ENCODE peak calls at places on chromosomes 1 and 21, in ten cellular contexts. X is bronchial epithelial cell, M is hepatocyte, E is adrenal gland, K is brain microvascular endothelial cell, Z is fibroblast of villous mesenchyme, L is AG04449, S is cardiac muscle cell, T is PC-3, F is fibroblast of pulmonary artery. P is an unnamed sample.

GRCh38 chr1:90452491-90452890 is 264.6 kb downstream of the BARHL2 start:
- DNase-seq in X (no peak), M (no peak), E (no peak), K (no peak), Z (no peak), L (no peak), S (no peak), T (no peak), F (no peak), P (no peak)

GRCh38 chr1:181100015-181100905 is 11.8 kb downstream of the IER5 start:
- DNase-seq in X (peak), M (no peak), E (no peak), K (no peak), Z (no peak), L (no peak), S (no peak), T (peak), F (no peak), P (no peak)

GRCh38 chr1:91633438-91633837 is 132.8 kb downstream of the CDC7 start:
- DNase-seq in X (no peak), M (no peak), E (no peak), K (no peak), Z (no peak), L (no peak), S (no peak), T (no peak), F (no peak), P (no peak)

GRCh38 chr1:3651939-3652537 is at the start of gene TP73:
- DNase-seq in X (no peak), M (peak), E (no peak), K (no peak), Z (no peak), L (no peak), S (peak), T (peak), F (no peak), P (no peak)

GRCh38 chr1:90443340-90443739 is 273.8 kb downstream of the BARHL2 start:
- DNase-seq in X (no peak), M (no peak), E (no peak), K (no peak), Z (no peak), L (no peak), S (no peak), T (peak), F (no peak), P (peak)

GRCh38 chr21:42474043-42474831 is 21.8 kb downstream of the RSPH1 start:
- DNase-seq in X (peak), M (peak), E (peak), K (no peak), Z (no peak), L (no peak), S (peak), T (peak), F (peak), P (peak)

GRCh38 chr1:2543543-2544092 is 12.6 kb upstream of the TNFRSF14 start:
- DNase-seq in X (no peak), M (peak), E (no peak), K (no peak), Z (peak), L (no peak), S (no peak), T (no peak), F (no peak), P (no peak)

GRCh38 chr1:164630626-164631396 is 71.8 kb downstream of the PBX1 start:
- DNase-seq in X (peak), M (no peak), E (no peak), K (no peak), Z (peak), L (no peak), S (no peak), T (no peak), F (no peak), P (peak)

GRCh38 chr1:225500589-225501192 is 72.9 kb upstream of the LBR start:
- DNase-seq in X (no peak), M (no peak), E (no peak), K (no peak), Z (no peak), L (no peak), S (no peak), T (no peak), F (no peak), P (no peak)

GRCh38 chr1:178999061-178999460 is 26.6 kb upstream of the FAM20B start:
- DNase-seq in X (no peak), M (no peak), E (no peak), K (no peak), Z (no peak), L (no peak), S (no peak), T (no peak), F (no peak), P (no peak)

GRCh38 chr1:19157653-19158052 is 52.4 kb downstream of the UBR4 start:
- DNase-seq in X (no peak), M (no peak), E (no peak), K (no peak), Z (no peak), L (no peak), S (no peak), T (no peak), F (no peak), P (no peak)

GRCh38 chr1:65762081-65762862 is 30.4 kb upstream of the PDE4B start:
- DNase-seq in X (no peak), M (peak), E (no peak), K (no peak), Z (peak), L (peak), S (no peak), T (peak), F (no peak), P (no peak)

GRCh38 chr1:101410048-101410878 is 173.4 kb downstream of the S1PR1 start:
- DNase-seq in X (no peak), M (no peak), E (no peak), K (peak), Z (no peak), L (no peak), S (peak), T (no peak), F (peak), P (no peak)

GRCh38 chr1:54456921-54457529 is 50.8 kb upstream of the SSBP3 start:
- DNase-seq in X (no peak), M (no peak), E (no peak), K (no peak), Z (no peak), L (no peak), S (no peak), T (no peak), F (no peak), P (no peak)

GRCh38 chr1:151058682-151059341 is 610 bp downstream of the CDC42SE1 start:
- DNase-seq in X (peak), M (peak), E (no peak), K (no peak), Z (peak), L (no peak), S (peak), T (peak), F (peak), P (peak)

GRCh38 chr21:34687065-34687464 is 18.3 kb downstream of the CLIC6 start:
- DNase-seq in X (no peak), M (peak), E (no peak), K (no peak), Z (no peak), L (no peak), S (peak), T (no peak), F (no peak), P (no peak)

GRCh38 chr1:187091666-187092065 is 262.9 kb downstream of the PLA2G4A start:
- DNase-seq in X (peak), M (no peak), E (no peak), K (peak), Z (no peak), L (no peak), S (no peak), T (peak), F (no peak), P (peak)

GRCh38 chr1:181086926-181087325 is 1.6 kb upstream of the IER5 start:
- DNase-seq in X (peak), M (no peak), E (no peak), K (no peak), Z (peak), L (no peak), S (peak), T (peak), F (peak), P (peak)

GRCh38 chr1:19710825-19711611 is 46.3 kb downstream of the HTR6 start:
- DNase-seq in X (no peak), M (no peak), E (no peak), K (no peak), Z (no peak), L (no peak), S (peak), T (no peak), F (peak), P (no peak)

GRCh38 chr1:189434461-189434860 is 1043.2 kb downstream of the BRINP3 start:
- DNase-seq in X (peak), M (peak), E (no peak), K (no peak), Z (no peak), L (no peak), S (no peak), T (peak), F (no peak), P (no peak)

GRCh38 chr1:153544453-153545066 is 1.0 kb downstream of the S100A4 start:
- DNase-seq in X (no peak), M (no peak), E (no peak), K (no peak), Z (no peak), L (no peak), S (no peak), T (no peak), F (no peak), P (no peak)

GRCh38 chr1:3399732-3400131 is 54.7 kb upstream of the ARHGEF16 start:
- DNase-seq in X (no peak), M (no peak), E (no peak), K (no peak), Z (no peak), L (no peak), S (no peak), T (no peak), F (no peak), P (no peak)

GRCh38 chr1:203178083-203178482 is 2.5 kb upstream of the MYBPH start:
- DNase-seq in X (no peak), M (no peak), E (no peak), K (peak), Z (peak), L (no peak), S (no peak), T (peak), F (no peak), P (no peak)

GRCh38 chr1:59814180-59814900 is 409 bp upstream of the HOOK1 start:
- DNase-seq in X (peak), M (peak), E (peak), K (no peak), Z (no peak), L (no peak), S (peak), T (peak), F (no peak), P (peak)

GRCh38 chr1:163085041-163085903 is 16.1 kb downstream of the RGS4 start:
- DNase-seq in X (peak), M (no peak), E (no peak), K (no peak), Z (peak), L (no peak), S (no peak), T (peak), F (no peak), P (no peak)

GRCh38 chr1:243851129-243851756 is 1.2 kb upstream of the AKT3 start:
- DNase-seq in X (peak), M (no peak), E (no peak), K (no peak), Z (no peak), L (no peak), S (no peak), T (no peak), F (no peak), P (no peak)

GRCh38 chr21:38170283-38170682 is 86.5 kb upstream of the KCNJ15 start:
- DNase-seq in X (peak), M (peak), E (no peak), K (peak), Z (peak), L (no peak), S (peak), T (peak), F (peak), P (peak)

GRCh38 chr21:38167345-38167744 is 89.4 kb upstream of the KCNJ15 start:
- DNase-seq in X (no peak), M (no peak), E (no peak), K (no peak), Z (no peak), L (no peak), S (no peak), T (no peak), F (no peak), P (no peak)

GRCh38 chr21:38171723-38172344 is 85.0 kb upstream of the KCNJ15 start:
- DNase-seq in X (peak), M (peak), E (no peak), K (peak), Z (peak), L (no peak), S (peak), T (peak), F (peak), P (peak)

GRCh38 chr21:38175321-38175720 is 81.5 kb upstream of the KCNJ15 start:
- DNase-seq in X (peak), M (no peak), E (no peak), K (no peak), Z (peak), L (no peak), S (no peak), T (no peak), F (peak), P (no peak)

GRCh38 chr21:38170705-38171682 is 85.8 kb upstream of the KCNJ15 start:
- DNase-seq in X (peak), M (no peak), E (no peak), K (no peak), Z (peak), L (no peak), S (no peak), T (peak), F (peak), P (peak)
- TF ChIP-seq CTCF in X (peak), M (peak), E (no peak), K (peak), Z (peak), L (no peak), S (peak), T (no peak), F (peak), P (peak)

GRCh38 chr21:30468912-30469812 is 11.0 kb downstream of the KRTAP19-1 start:
- DNase-seq in X (no peak), M (no peak), E (no peak), K (no peak), Z (no peak), L (no peak), S (no peak), T (no peak), F (no peak), P (no peak)

GRCh38 chr21:30463713-30464112 is 16.5 kb downstream of the KRTAP19-1 start:
- DNase-seq in X (peak), M (peak), E (no peak), K (no peak), Z (no peak), L (no peak), S (no peak), T (peak), F (no peak), P (peak)
- TF ChIP-seq CTCF in X (peak), M (peak), E (peak), K (peak), Z (no peak), L (no peak), S (no peak), T (peak), F (peak), P (peak)

DNA sequence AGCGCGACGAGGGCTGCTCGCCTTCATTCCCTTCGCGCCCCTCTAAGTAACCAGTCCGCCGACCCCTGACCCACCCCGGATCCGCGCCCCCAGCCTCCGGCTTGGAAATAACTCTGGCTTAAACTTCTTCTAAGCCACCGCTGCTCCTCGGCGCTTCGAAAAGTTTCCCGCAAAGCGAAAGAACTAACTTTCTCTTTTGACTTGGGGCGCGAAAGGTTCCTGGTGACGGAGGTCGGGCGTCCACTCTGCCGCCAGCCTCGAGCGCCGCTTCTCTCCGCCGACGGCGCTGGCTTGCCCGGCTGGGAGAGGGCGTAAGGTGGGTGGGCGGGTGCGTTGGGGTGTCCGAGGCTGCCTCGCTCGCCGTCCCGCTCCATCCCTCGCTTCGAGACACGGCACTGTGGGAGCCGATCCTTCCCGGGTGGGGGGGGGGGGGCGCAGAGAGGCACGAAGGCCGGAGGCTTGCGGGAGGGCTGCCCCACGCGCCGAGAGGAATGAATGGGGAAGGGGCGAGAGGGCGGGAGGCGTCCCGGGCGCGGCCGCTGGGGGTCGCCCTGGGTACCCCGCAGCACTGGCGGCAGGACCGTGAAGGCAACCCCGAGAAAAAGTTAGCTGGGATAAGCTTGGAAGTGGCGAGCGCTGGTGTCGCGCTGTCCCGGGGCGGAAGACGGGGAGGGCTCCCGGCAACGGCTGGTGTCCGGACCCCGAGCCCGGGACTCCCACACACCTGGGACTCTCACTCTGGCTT is 567 bp downstream of the ATF3 start:
- DNase-seq in X (no peak), M (peak), E (peak), K (no peak), Z (peak), L (no peak), S (peak), T (peak), F (peak), P (peak)
- TF ChIP-seq CTCF in X (peak), M (peak), E (peak), K (peak), Z (peak), L (peak), S (peak), T (peak), F (peak), P (peak)

DNA sequence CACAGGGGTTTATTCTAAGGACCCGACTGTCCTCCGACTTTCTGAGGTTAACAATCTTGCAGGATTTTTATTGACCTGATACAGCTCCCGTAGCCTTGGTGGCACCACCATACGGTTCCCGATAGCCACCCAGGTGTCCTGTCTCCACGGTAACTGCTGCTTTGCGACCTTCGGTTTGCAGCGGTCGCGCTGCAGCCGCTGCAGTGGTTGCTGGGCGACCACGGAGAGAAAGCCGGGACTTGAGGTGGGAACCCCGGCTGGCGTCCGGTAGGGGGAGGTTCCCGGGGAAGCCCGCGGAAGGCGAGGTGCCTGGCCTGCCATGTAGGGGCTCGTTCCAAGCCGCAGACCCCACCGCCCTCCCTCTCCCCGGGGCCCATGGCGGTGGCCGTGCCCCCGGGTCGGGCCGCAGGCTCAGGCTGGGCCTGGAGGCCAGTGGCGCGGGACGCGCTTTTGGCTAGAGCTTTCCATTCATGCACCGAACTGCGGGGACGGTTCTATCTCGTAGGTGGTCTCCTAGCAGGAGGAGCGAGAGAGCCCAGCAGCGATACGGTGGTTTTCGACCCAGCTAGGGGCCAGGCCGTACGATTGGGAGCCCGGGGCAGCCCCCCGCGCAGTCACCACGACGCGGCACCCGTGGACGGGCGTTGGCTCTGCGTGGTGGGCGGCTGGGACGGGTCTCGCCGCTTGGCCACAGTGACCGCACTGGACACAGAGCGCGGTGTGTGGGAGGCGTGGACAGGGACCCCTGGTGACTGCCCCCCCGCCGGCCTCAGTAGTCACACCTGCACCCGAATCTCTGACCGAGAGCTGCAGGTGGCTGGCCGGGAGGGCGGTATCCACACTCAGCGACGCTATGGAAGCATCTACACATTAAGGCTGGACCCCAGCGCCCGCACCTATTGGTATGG is at the start of gene KLHDC9:
- DNase-seq in X (peak), M (peak), E (peak), K (peak), Z (peak), L (no peak), S (peak), T (peak), F (peak), P (no peak)
- TF ChIP-seq CTCF in X (peak), M (no peak), E (no peak), K (peak), Z (peak), L (peak), S (peak), T (no peak), F (no peak), P (no peak)

GRCh38 chr1:62508187-62508758 is 71.4 kb downstream of the USP1 start:
- DNase-seq in X (peak), M (peak), E (no peak), K (peak), Z (peak), L (peak), S (peak), T (peak), F (peak), P (peak)
- TF ChIP-seq CTCF in X (peak), M (peak), E (peak), K (peak), Z (peak), L (peak), S (peak), T (peak), F (peak), P (peak)